ENCODE peak calls at places on chromosomes 2 and 18, in ten cellular contexts. Z is left cardiac atrium; M is lung microvascular endothelial cell; V is stimulated activated CD4-positive, alpha-beta T cell treated with anti-CD3 and anti-CD28 coated beads, Interleukin-15, amount 100 ng/mL, for 24 hours; P is stimulated activated CD8-positive, alpha-beta memory T cell treated with anti-CD3 and anti-CD28 coated beads, Interleukin-15, amount 100 ng/mL, for 48 hours; Y is putamen; B is mucosa of gallbladder; W is PC-9; G is M059J; C is fibroblast of the conjunctiva. F is an unnamed sample.

GRCh38 chr2:225668606-225669266 is 269.2 kb downstream of the NYAP2 start:
- DNase-seq in Z (no peak), M (peak), V (peak), P (no peak), Y (peak), B (peak), W (peak), G (peak), C (peak), F (no peak)

GRCh38 chr2:8847400-8847799 is 10.0 kb upstream of the KIDINS220 start:
- DNase-seq in Z (no peak), M (no peak), V (no peak), P (no peak), Y (no peak), B (no peak), W (no peak), G (no peak), C (no peak), F (no peak)

GRCh38 chr18:76169733-76170132 is 325.3 kb downstream of the ZNF516 start:
- DNase-seq in Z (no peak), M (no peak), V (no peak), P (no peak), Y (no peak), B (no peak), W (no peak), G (peak), C (no peak), F (no peak)

GRCh38 chr2:102321954-102322719 is 10.8 kb downstream of the IL1RL1 start:
- DNase-seq in Z (no peak), M (no peak), V (no peak), P (no peak), Y (no peak), B (no peak), W (no peak), G (no peak), C (no peak), F (no peak)

GRCh38 chr2:31327505-31327904 is 87.0 kb downstream of the XDH start:
- DNase-seq in Z (no peak), M (no peak), V (no peak), P (no peak), Y (no peak), B (no peak), W (no peak), G (no peak), C (no peak), F (no peak)

GRCh38 chr2:166331468-166331867 is 44.3 kb downstream of the SCN9A start:
- DNase-seq in Z (no peak), M (no peak), V (no peak), P (no peak), Y (no peak), B (no peak), W (no peak), G (no peak), C (no peak), F (no peak)

GRCh38 chr18:42011053-42011452 is 56.0 kb downstream of the PIK3C3 start:
- DNase-seq in Z (no peak), M (no peak), V (no peak), P (no peak), Y (no peak), B (no peak), W (no peak), G (no peak), C (no peak), F (no peak)

GRCh38 chr2:170224692-170225091 is 46.7 kb downstream of the MYO3B start:
- DNase-seq in Z (no peak), M (peak), V (no peak), P (no peak), Y (peak), B (no peak), W (no peak), G (no peak), C (no peak), F (no peak)

GRCh38 chr18:25077933-25078707 is 273.8 kb downstream of the ZNF521 start:
- DNase-seq in Z (no peak), M (no peak), V (no peak), P (no peak), Y (no peak), B (no peak), W (no peak), G (no peak), C (no peak), F (no peak)

GRCh38 chr2:139177041-139177440 is 396.9 kb upstream of the NXPH2 start:
- DNase-seq in Z (no peak), M (no peak), V (no peak), P (no peak), Y (no peak), B (no peak), W (no peak), G (no peak), C (no peak), F (no peak)

GRCh38 chr2:96139181-96139758 is 968 bp upstream of the ASTL start:
- DNase-seq in Z (no peak), M (no peak), V (peak), P (no peak), Y (no peak), B (no peak), W (no peak), G (no peak), C (no peak), F (no peak)

GRCh38 chr2:230614913-230615332 is 97.7 kb upstream of the CAB39 start:
- DNase-seq in Z (no peak), M (no peak), V (peak), P (peak), Y (no peak), B (no peak), W (no peak), G (no peak), C (no peak), F (no peak)

GRCh38 chr2:28895189-28895893 is 874 bp downstream of the WDR43 start:
- DNase-seq in Z (peak), M (peak), V (peak), P (peak), Y (no peak), B (peak), W (peak), G (peak), C (no peak), F (no peak)

GRCh38 chr2:84302513-84303412 is 156.3 kb downstream of the SUCLG1 start:
- DNase-seq in Z (no peak), M (peak), V (peak), P (no peak), Y (peak), B (peak), W (no peak), G (peak), C (peak), F (peak)

GRCh38 chr2:115939902-115940301 is 1497.5 kb downstream of the DPP10 start:
- DNase-seq in Z (no peak), M (no peak), V (no peak), P (no peak), Y (no peak), B (no peak), W (no peak), G (no peak), C (no peak), F (no peak)

GRCh38 chr2:47307066-47307465 is 95.9 kb upstream of the MSH2 start:
- DNase-seq in Z (no peak), M (no peak), V (no peak), P (no peak), Y (no peak), B (no peak), W (peak), G (no peak), C (no peak), F (no peak)

GRCh38 chr2:239881561-239882320 is 143.4 kb downstream of the NDUFA10 start:
- DNase-seq in Z (peak), M (peak), V (no peak), P (no peak), Y (no peak), B (no peak), W (no peak), G (peak), C (peak), F (no peak)

GRCh38 chr18:28494151-28494550 is 317.2 kb upstream of the CDH2 start:
- DNase-seq in Z (no peak), M (no peak), V (no peak), P (no peak), Y (no peak), B (no peak), W (no peak), G (no peak), C (no peak), F (no peak)

GRCh38 chr2:102841107-102841840 is 79.4 kb downstream of the TMEM182 start:
- DNase-seq in Z (peak), M (peak), V (peak), P (no peak), Y (peak), B (peak), W (no peak), G (peak), C (peak), F (peak)

GRCh38 chr18:5196253-5197031 is 615 bp downstream of the AKAIN1 start:
- DNase-seq in Z (no peak), M (no peak), V (peak), P (no peak), Y (no peak), B (no peak), W (no peak), G (no peak), C (no peak), F (no peak)

GRCh38 chr18:77223653-77224052 is 26.0 kb upstream of the GALR1 start:
- DNase-seq in Z (no peak), M (peak), V (no peak), P (no peak), Y (no peak), B (no peak), W (peak), G (peak), C (no peak), F (no peak)

GRCh38 chr2:110115291-110116032 is at the start of gene MALL:
- DNase-seq in Z (peak), M (peak), V (no peak), P (no peak), Y (no peak), B (peak), W (peak), G (peak), C (no peak), F (no peak)

GRCh38 chr2:67463810-67464209 is 66.7 kb downstream of the ETAA1 start:
- DNase-seq in Z (no peak), M (peak), V (no peak), P (no peak), Y (no peak), B (no peak), W (peak), G (peak), C (no peak), F (no peak)

GRCh38 chr2:2570360-2570759 is 239.3 kb upstream of the MYT1L start:
- DNase-seq in Z (no peak), M (no peak), V (no peak), P (no peak), Y (no peak), B (no peak), W (no peak), G (no peak), C (no peak), F (no peak)

GRCh38 chr2:224024270-224024669 is 14.8 kb downstream of the SERPINE2 start:
- DNase-seq in Z (no peak), M (no peak), V (no peak), P (no peak), Y (no peak), B (no peak), W (no peak), G (no peak), C (no peak), F (no peak)

GRCh38 chr2:33406622-33407021 is 69.8 kb upstream of the RASGRP3 start:
- DNase-seq in Z (no peak), M (no peak), V (no peak), P (no peak), Y (no peak), B (no peak), W (no peak), G (no peak), C (no peak), F (no peak)

GRCh38 chr2:205077159-205077558 is 531.9 kb downstream of the PARD3B start:
- DNase-seq in Z (no peak), M (no peak), V (no peak), P (no peak), Y (no peak), B (no peak), W (no peak), G (peak), C (no peak), F (no peak)

GRCh38 chr2:237643582-237643981 is 16.2 kb downstream of the LRRFIP1 start:
- DNase-seq in Z (no peak), M (no peak), V (no peak), P (no peak), Y (no peak), B (no peak), W (no peak), G (no peak), C (no peak), F (no peak)

GRCh38 chr18:62848946-62849345 is 133.6 kb downstream of the PHLPP1 start:
- DNase-seq in Z (no peak), M (no peak), V (no peak), P (no peak), Y (no peak), B (no peak), W (no peak), G (no peak), C (no peak), F (no peak)

GRCh38 chr2:112679484-112679883 is 33.7 kb downstream of the SLC20A1 start:
- DNase-seq in Z (peak), M (no peak), V (no peak), P (no peak), Y (peak), B (no peak), W (no peak), G (peak), C (no peak), F (no peak)

GRCh38 chr2:191571163-191571769 is 106.7 kb upstream of the NABP1 start:
- DNase-seq in Z (no peak), M (peak), V (peak), P (no peak), Y (peak), B (no peak), W (peak), G (peak), C (peak), F (no peak)

GRCh38 chr2:1892529-1893250 is 148.4 kb upstream of the PXDN start:
- DNase-seq in Z (no peak), M (no peak), V (no peak), P (no peak), Y (no peak), B (no peak), W (no peak), G (no peak), C (no peak), F (no peak)

GRCh38 chr2:149098722-149099121 is 60.2 kb downstream of the LYPD6B start:
- DNase-seq in Z (no peak), M (peak), V (no peak), P (no peak), Y (no peak), B (peak), W (peak), G (peak), C (no peak), F (no peak)

GRCh38 chr2:17311771-17312511 is 206.3 kb downstream of the RAD51AP2 start:
- DNase-seq in Z (no peak), M (no peak), V (no peak), P (no peak), Y (no peak), B (no peak), W (no peak), G (peak), C (no peak), F (no peak)

GRCh38 chr2:116820986-116821385 is 993.5 kb upstream of the DDX18 start:
- DNase-seq in Z (no peak), M (no peak), V (no peak), P (no peak), Y (no peak), B (no peak), W (no peak), G (no peak), C (no peak), F (no peak)

GRCh38 chr2:54665436-54665856 is 58.0 kb upstream of the EML6 start:
- DNase-seq in Z (no peak), M (peak), V (peak), P (no peak), Y (no peak), B (peak), W (no peak), G (peak), C (no peak), F (no peak)

F was measured in T1000.